ENCODE peak calls at places on chromosomes 4 and X, in nine cellular contexts. F, A, Q, Y, Z, V, S, E and I are unnamed samples.
A peak's percentile ranks its signal among the peaks of the same experiment; 100 is the strongest.

GRCh38 chr4:6953751-6954380 is 44.2 kb downstream of the TBC1D14 start:
- DNase-seq in S (no peak), V (no peak), Q (no peak), Y (peak; percentile 85), F (no peak), Z (no peak), E (peak; percentile 68), A (no peak), I (no peak)

GRCh38 chr4:38967260-38968095 is 64.7 kb downstream of the TMEM156 start:
- DNase-seq in Z (no peak), Q (no peak), F (no peak), A (no peak), Y (no peak), V (no peak), S (no peak), E (peak; percentile 88), I (peak; percentile 78)

GRCh38 chr4:114688063-114688462 is 89.5 kb downstream of the UGT8 start:
- DNase-seq in S (no peak), F (peak; percentile 40), Q (no peak), E (no peak), V (no peak), A (no peak), Z (no peak), Y (no peak), I (no peak)

GRCh38 chr4:15001248-15001824 is 945 bp upstream of the CPEB2 start:
- DNase-seq in S (no peak), A (peak; percentile 32), V (peak; percentile 65), Z (peak; percentile 26), Q (no peak), F (no peak), E (peak; percentile 83), Y (no peak), I (peak; percentile 75)

GRCh38 chr4:176927664-176928063 is 134.9 kb upstream of the VEGFC start:
- DNase-seq in Q (no peak), V (no peak), Z (no peak), A (no peak), E (peak; percentile 87), Y (no peak), F (no peak), S (no peak), I (peak; percentile 87)

GRCh38 chr4:83618431-83618830 is 82.5 kb downstream of the GPAT3 start:
- DNase-seq in Z (no peak), S (no peak), F (no peak), Q (no peak), E (peak; percentile 67), A (no peak), Y (no peak), V (no peak), I (peak; percentile 62)

GRCh38 chrX:124362072-124362471 is 15.7 kb downstream of the SH2D1A start:
- DNase-seq in E (no peak), F (no peak), V (no peak), S (no peak), Y (no peak), Z (no peak), Q (no peak), A (no peak), I (no peak)

GRCh38 chr4:122827899-122828601 is 1.4 kb downstream of the FGF2 start:
- DNase-seq in F (peak; percentile 0), A (peak; percentile 3), V (peak; percentile 8), Z (no peak), S (no peak), Y (peak; percentile 50), Q (no peak), E (peak; percentile 50), I (no peak)

GRCh38 chrX:14056201-14056600 is 26.5 kb upstream of the GEMIN8 start:
- DNase-seq in A (no peak), V (no peak), Y (no peak), Z (no peak), F (no peak), E (no peak), Q (no peak), S (no peak), I (no peak)

GRCh38 chrX:79161655-79162054 is 17.2 kb downstream of the GPR174 start:
- DNase-seq in F (no peak), Y (no peak), Q (peak; percentile 81), A (peak; percentile 7), Z (no peak), S (no peak), E (no peak), V (peak; percentile 65), I (no peak)

GRCh38 chrX:63470506-63470905 is 119.4 kb upstream of the SPIN4 start:
- DNase-seq in E (no peak), A (no peak), F (no peak), S (no peak), Y (no peak), Z (no peak), Q (no peak), V (no peak), I (no peak)

GRCh38 chrX:69109036-69109663 is 56.1 kb downstream of the PJA1 start:
- DNase-seq in A (no peak), Z (no peak), E (no peak), S (no peak), F (no peak), V (no peak), Y (no peak), Q (no peak), I (no peak)

GRCh38 chr4:67746797-67747495 is 7.2 kb downstream of the GNRHR start:
- DNase-seq in Z (no peak), Y (no peak), Q (peak; percentile 44), E (peak; percentile 21), A (no peak), S (no peak), F (no peak), V (peak; percentile 85), I (no peak)

GRCh38 chr4:87219648-87220093 is 747 bp downstream of the KLHL8 start:
- DNase-seq in S (no peak), Z (peak; percentile 37), A (peak; percentile 49), V (peak; percentile 35), Y (peak; percentile 69), E (peak; percentile 20), F (no peak), Q (no peak), I (no peak)

GRCh38 chr4:150574678-150575077 is 7.3 kb upstream of the MAB21L2 start:
- DNase-seq in E (no peak), A (no peak), Z (no peak), S (no peak), V (no peak), Q (no peak), F (no peak), Y (no peak), I (no peak)

GRCh38 chrX:68685722-68686683 is 38.5 kb downstream of the STARD8 start:
- DNase-seq in S (peak; percentile 51), E (peak; percentile 61), V (peak; percentile 76), Q (no peak), Y (peak; percentile 60), Z (no peak), A (no peak), F (no peak), I (no peak)

GRCh38 chr4:121307441-121308327 is 73.1 kb downstream of the QRFPR start:
- DNase-seq in A (peak; percentile 12), E (peak; percentile 13), S (peak; percentile 34), V (peak; percentile 56), Y (no peak), Q (peak; percentile 36), F (no peak), Z (no peak), I (peak; percentile 6)

GRCh38 chr4:89700766-89701165 is 136.2 kb downstream of the SNCA start:
- DNase-seq in V (no peak), Y (no peak), S (no peak), F (no peak), E (no peak), Q (no peak), Z (no peak), A (no peak), I (no peak)

GRCh38 chrX:16610121-16610565 is 39.8 kb upstream of the S100G start:
- DNase-seq in S (no peak), F (no peak), V (no peak), Q (no peak), E (peak; percentile 67), Z (no peak), A (no peak), Y (no peak), I (peak; percentile 44)

GRCh38 chr4:25938251-25939186 is 24.5 kb downstream of the SMIM20 start:
- DNase-seq in E (peak; percentile 70), A (no peak), Q (no peak), S (peak; percentile 88), F (no peak), Z (no peak), Y (no peak), V (peak; percentile 41), I (peak; percentile 37)

GRCh38 chr4:121096629-121097028 is 24.3 kb upstream of the NDNF start:
- DNase-seq in Y (no peak), A (no peak), S (no peak), Q (peak; percentile 51), F (no peak), E (peak; percentile 18), V (peak; percentile 70), Z (no peak), I (no peak)

GRCh38 chr4:48033825-48034413 is 17.3 kb downstream of the NIPAL1 start:
- DNase-seq in F (no peak), Z (peak; percentile 31), Q (peak; percentile 60), Y (no peak), E (no peak), A (peak; percentile 42), S (no peak), V (peak; percentile 75), I (no peak)

GRCh38 chr4:8493484-8493883 is 52.9 kb downstream of the TRMT44 start:
- DNase-seq in V (no peak), A (no peak), Q (no peak), Y (peak; percentile 36), E (no peak), F (no peak), S (no peak), Z (no peak), I (no peak)

GRCh38 chr4:174467107-174467506 is 55.2 kb downstream of the HPGD start:
- DNase-seq in S (no peak), Q (no peak), F (no peak), Z (no peak), A (no peak), V (no peak), Y (no peak), E (peak; percentile 10), I (peak; percentile 18)

GRCh38 chr4:166324321-166324720 is 451.3 kb downstream of the TLL1 start:
- DNase-seq in Y (peak; percentile 48), S (no peak), F (no peak), E (no peak), Q (no peak), Z (no peak), A (no peak), V (peak; percentile 21), I (no peak)

GRCh38 chr4:139735381-139736256 is 70.0 kb downstream of the MGST2 start:
- DNase-seq in F (no peak), E (no peak), Y (peak; percentile 79), S (no peak), Q (no peak), V (no peak), A (no peak), Z (no peak), I (no peak)